ENCODE peak calls at places on chromosome 14, in eight cellular contexts. N, E, B, W, X, Y, L and P are unnamed samples.

GRCh38 chr14:54610051-54610977 is 43.4 kb downstream of the SAMD4A start:
- DNase-seq in Y (no peak), W (no peak), X (no peak), B (no peak), E (no peak), N (peak; percentile 47), L (no peak), P (no peak)

GRCh38 chr14:60151715-60152114 is 13.5 kb downstream of the DHRS7 start:
- DNase-seq in B (peak; percentile 54), N (peak; percentile 93), W (no peak), L (peak; percentile 82), E (no peak), X (no peak), Y (peak; percentile 78), P (peak; percentile 68)

GRCh38 chr14:60278350-60278749 is 29.3 kb downstream of the PPM1A start:
- DNase-seq in Y (no peak), W (no peak), X (peak; percentile 21), N (no peak), E (no peak), B (no peak), L (no peak), P (no peak)

GRCh38 chr14:64502476-64503183 is 1.0 kb downstream of the ZBTB25 start:
- DNase-seq in E (no peak), Y (no peak), L (peak; percentile 21), B (no peak), W (no peak), N (no peak), X (peak; percentile 44), P (peak; percentile 32)

GRCh38 chr14:49240383-49240782 is 345.8 kb downstream of the RPS29 start:
- DNase-seq in Y (no peak), L (no peak), X (no peak), E (no peak), B (no peak), W (no peak), N (no peak), P (no peak)

GRCh38 chr14:61492474-61492873 is 171.1 kb downstream of the PRKCH start:
- DNase-seq in L (no peak), B (no peak), E (no peak), N (no peak), W (no peak), Y (no peak), X (no peak), P (no peak)

GRCh38 chr14:105890474-105891220 is 364.3 kb downstream of the TMEM121 start:
- DNase-seq in L (no peak), W (no peak), B (no peak), X (no peak), Y (peak; percentile 25), N (no peak), E (no peak), P (no peak)

GRCh38 chr14:76576047-76576741 is 185.1 kb upstream of the VASH1 start:
- DNase-seq in E (no peak), L (no peak), Y (no peak), B (no peak), N (no peak), W (no peak), X (no peak), P (no peak)

GRCh38 chr14:61749867-61750266 is 12.4 kb upstream of the SNAPC1 start:
- DNase-seq in X (no peak), B (no peak), L (no peak), Y (no peak), N (no peak), W (no peak), E (no peak), P (no peak)

GRCh38 chr14:52268191-52269061 is 928 bp downstream of the PTGDR start:
- DNase-seq in E (no peak), Y (no peak), B (no peak), W (no peak), N (no peak), X (peak; percentile 66), L (no peak), P (no peak)

GRCh38 chr14:106308839-106309389 is 782.5 kb downstream of the TMEM121 start:
- DNase-seq in W (no peak), Y (peak; percentile 37), B (peak; percentile 64), X (peak; percentile 42), N (no peak), E (no peak), L (no peak), P (peak; percentile 59)

GRCh38 chr14:88929656-88930436 is 105.4 kb downstream of the TTC8 start:
- DNase-seq in N (no peak), W (no peak), Y (no peak), X (no peak), E (no peak), L (no peak), B (no peak), P (no peak)

DNA sequence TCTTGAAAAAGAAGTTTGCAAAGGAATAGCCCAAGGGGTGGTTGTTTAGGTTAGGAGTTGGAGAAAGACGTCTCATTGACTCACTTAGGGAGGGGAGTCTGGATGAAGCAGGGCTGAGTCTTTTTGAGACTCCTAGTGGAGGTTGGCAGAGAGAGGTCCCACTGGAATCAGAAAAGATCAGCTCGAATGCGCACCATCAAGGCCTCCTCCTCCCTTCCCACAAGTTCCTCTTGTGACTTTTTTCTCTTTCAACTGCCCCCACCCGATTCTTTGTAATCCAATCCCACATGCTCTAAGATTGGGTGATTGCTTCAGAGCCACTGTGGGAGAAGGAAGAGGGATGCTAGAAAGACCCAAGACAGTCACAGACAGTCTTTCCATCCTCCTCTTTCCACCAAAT is 2.0 kb downstream of the ARHGEF40 start:
- DNase-seq in Y (no peak), E (no peak), B (no peak), X (no peak), N (peak; percentile 70), W (no peak), L (no peak), P (no peak)
- H3K4me3 ChIP-seq in Y (peak overlapping the region; percentile 67), E (peak overlapping the region; percentile 71), B (peak overlapping the region; percentile 41), X (peak overlapping the region; percentile 75), N (peak overlapping the region; percentile 83), W (no peak overlapping the region), L (peak overlapping the region; percentile 77), P (no peak overlapping the region)

GRCh38 chr14:31441273-31442110 is 15.8 kb downstream of the DTD2 start:
- DNase-seq in E (no peak), L (no peak), N (no peak), W (no peak), X (no peak), B (no peak), Y (no peak), P (no peak)

GRCh38 chr14:31445703-31446102 is 11.6 kb downstream of the DTD2 start:
- DNase-seq in E (no peak), W (no peak), Y (no peak), N (no peak), L (no peak), B (no peak), X (no peak), P (no peak)

GRCh38 chr14:31440280-31440679 is 17.0 kb downstream of the DTD2 start:
- DNase-seq in L (no peak), W (no peak), Y (no peak), B (no peak), E (no peak), N (no peak), X (no peak), P (no peak)

GRCh38 chr14:31439554-31439953 is 17.8 kb downstream of the DTD2 start:
- DNase-seq in B (no peak), X (no peak), E (no peak), W (no peak), L (no peak), N (no peak), Y (no peak), P (no peak)

GRCh38 chr14:31442284-31442683 is 15.0 kb downstream of the DTD2 start:
- DNase-seq in W (no peak), Y (no peak), L (no peak), X (no peak), B (no peak), E (no peak), N (no peak), P (no peak)
- H3K27ac ChIP-seq in W (no peak overlapping the region), Y (peak overlapping the region; percentile 54), L (no peak overlapping the region), X (no peak overlapping the region), B (no peak overlapping the region), E (no peak overlapping the region), N (peak overlapping the region; percentile 53), P (no peak overlapping the region)

GRCh38 chr14:22558221-22558913 is 30.7 kb downstream of the DAD1 start:
- DNase-seq in N (no peak), W (no peak), Y (no peak), X (peak; percentile 35), E (no peak), L (no peak), B (no peak), P (peak; percentile 72)
- H3K4me3 ChIP-seq in N (no peak overlapping the region), W (no peak overlapping the region), Y (no peak overlapping the region), X (no peak overlapping the region), E (no peak overlapping the region), L (no peak overlapping the region), B (peak overlapping the region; percentile 53), P (peak overlapping the region; percentile 30)

GRCh38 chr14:91324606-91324950 is 80.1 kb upstream of the GPR68 start:
- DNase-seq in E (no peak), B (no peak), N (no peak), W (no peak), Y (no peak), X (no peak), L (no peak), P (no peak)

GRCh38 chr14:91327201-91327600 is 82.7 kb upstream of the GPR68 start:
- DNase-seq in W (no peak), N (no peak), E (no peak), X (no peak), Y (no peak), B (no peak), L (peak; percentile 26), P (no peak)

GRCh38 chr14:91325211-91325610 is 80.7 kb upstream of the GPR68 start:
- DNase-seq in B (no peak), W (no peak), Y (no peak), L (no peak), E (no peak), X (no peak), N (no peak), P (no peak)

GRCh38 chr14:91327661-91328312 is 83.3 kb upstream of the GPR68 start:
- DNase-seq in N (no peak), W (no peak), Y (no peak), B (no peak), X (no peak), L (no peak), E (no peak), P (no peak)

DNA sequence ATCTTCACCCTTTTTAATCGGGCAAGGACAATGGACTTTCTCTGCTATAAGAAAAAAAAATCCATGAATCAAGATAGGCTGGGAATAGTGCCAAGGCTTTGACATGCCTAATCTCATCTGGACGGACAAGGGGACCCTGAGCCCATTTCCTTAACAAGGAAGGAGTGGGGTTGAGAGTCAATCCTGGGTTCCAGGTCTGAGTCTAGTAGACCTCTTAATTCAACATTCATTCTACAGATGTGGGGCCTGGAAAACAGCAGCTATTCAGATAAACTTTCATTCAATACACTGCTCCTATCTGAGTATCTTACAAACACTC is 82.0 kb upstream of the GPR68 start:
- DNase-seq in B (no peak), L (no peak), N (no peak), Y (no peak), X (no peak), W (no peak), E (no peak), P (no peak)
- H3K27ac ChIP-seq in B (peak overlapping the region; percentile 93), L (no peak overlapping the region), N (no peak overlapping the region), Y (no peak overlapping the region), X (no peak overlapping the region), W (no peak overlapping the region), E (no peak overlapping the region), P (peak overlapping the region; percentile 1)